ENCODE peak calls at places on chromosome 6, in five cellular contexts. X, F, M, T and A are unnamed samples.

GRCh38 chr6:44932651-44933091 is 395.5 kb upstream of the RUNX2 start:
- DNase-seq in X (no peak), F (no peak), M (no peak), T (peak), A (no peak)

GRCh38 chr6:30571085-30572077 is at the start of gene ABCF1:
- DNase-seq in X (peak), F (peak), M (peak), T (peak), A (peak)

GRCh38 chr6:33696538-33697518 is 14.7 kb downstream of the UQCC2 start:
- DNase-seq in X (no peak), F (peak), M (peak), T (peak), A (peak)

GRCh38 chr6:168905451-168906090 is 348.1 kb downstream of the THBS2 start:
- DNase-seq in X (no peak), F (no peak), M (no peak), T (no peak), A (no peak)

GRCh38 chr6:13470240-13471140 is 16.9 kb downstream of the GFOD1 start:
- DNase-seq in X (no peak), F (no peak), M (peak), T (no peak), A (no peak)

GRCh38 chr6:90068264-90068663 is 174.0 kb downstream of the GJA10 start:
- DNase-seq in X (peak), F (no peak), M (peak), T (no peak), A (no peak)

GRCh38 chr6:93494057-93494456 is 74.7 kb upstream of the EPHA7 start:
- DNase-seq in X (no peak), F (no peak), M (no peak), T (no peak), A (no peak)

GRCh38 chr6:40164345-40164755 is 230.1 kb upstream of the MOCS1 start:
- DNase-seq in X (no peak), F (no peak), M (peak), T (no peak), A (no peak)

GRCh38 chr6:34036357-34037069 is 109.4 kb downstream of the GRM4 start:
- DNase-seq in X (no peak), F (no peak), M (no peak), T (no peak), A (no peak)

GRCh38 chr6:68638225-68638900 is 3.3 kb downstream of the ADGRB3 start:
- DNase-seq in X (peak), F (no peak), M (peak), T (no peak), A (no peak)

GRCh38 chr6:170086639-170087420 is 204.0 kb downstream of the DLL1 start:
- DNase-seq in X (no peak), F (peak), M (no peak), T (peak), A (peak)

GRCh38 chr6:166554316-166554715 is 32.2 kb downstream of the RAMACL start:
- DNase-seq in X (no peak), F (no peak), M (no peak), T (no peak), A (no peak)

GRCh38 chr6:156268849-156269248 is 508.3 kb upstream of the ARID1B start:
- DNase-seq in X (no peak), F (no peak), M (no peak), T (no peak), A (no peak)

GRCh38 chr6:82363368-82364086 is at the start of gene TPBG:
- DNase-seq in X (peak), F (peak), M (peak), T (no peak), A (peak)

GRCh38 chr6:82361631-82362030 is 2.0 kb upstream of the TPBG start:
- DNase-seq in X (no peak), F (no peak), M (no peak), T (no peak), A (no peak)

GRCh38 chr6:82362144-82362543 is 1.5 kb upstream of the TPBG start:
- DNase-seq in X (no peak), F (no peak), M (no peak), T (no peak), A (no peak)

GRCh38 chr6:82364087-82365010 is 732 bp downstream of the TPBG start:
- DNase-seq in X (peak), F (peak), M (peak), T (no peak), A (peak)

GRCh38 chr6:82362868-82363267 is 749 bp upstream of the TPBG start:
- DNase-seq in X (peak), F (no peak), M (peak), T (no peak), A (no peak)
- H3K27ac ChIP-seq in X (peak), F (no peak), M (peak), T (no peak), A (peak)

GRCh38 chr6:151616091-151616513 is 122.3 kb downstream of the CCDC170 start:
- DNase-seq in X (no peak), F (no peak), M (no peak), T (no peak), A (no peak)
- H3K27ac ChIP-seq in X (no peak), F (no peak), M (no peak), T (no peak), A (no peak)

GRCh38 chr6:6746334-6746969 is 157.9 kb downstream of the LY86 start:
- DNase-seq in X (no peak), F (no peak), M (no peak), T (no peak), A (no peak)

GRCh38 chr6:6746970-6747338 is 158.4 kb downstream of the LY86 start:
- DNase-seq in X (no peak), F (no peak), M (no peak), T (no peak), A (no peak)

GRCh38 chr6:6747371-6747770 is 158.9 kb downstream of the LY86 start:
- DNase-seq in X (no peak), F (no peak), M (no peak), T (no peak), A (no peak)

GRCh38 chr6:6749791-6750434 is 161.4 kb downstream of the LY86 start:
- DNase-seq in X (peak), F (peak), M (peak), T (no peak), A (no peak)

GRCh38 chr6:6748001-6748400 is 159.5 kb downstream of the LY86 start:
- DNase-seq in X (no peak), F (no peak), M (no peak), T (no peak), A (no peak)
- H3K27ac ChIP-seq in X (no peak), F (no peak), M (peak), T (no peak), A (no peak)

GRCh38 chr6:2127484-2127911 is 117.9 kb downstream of the GMDS start:
- DNase-seq in X (no peak), F (peak), M (no peak), T (peak), A (no peak)
- H3K27ac ChIP-seq in X (no peak), F (peak), M (no peak), T (no peak), A (no peak)

DNA sequence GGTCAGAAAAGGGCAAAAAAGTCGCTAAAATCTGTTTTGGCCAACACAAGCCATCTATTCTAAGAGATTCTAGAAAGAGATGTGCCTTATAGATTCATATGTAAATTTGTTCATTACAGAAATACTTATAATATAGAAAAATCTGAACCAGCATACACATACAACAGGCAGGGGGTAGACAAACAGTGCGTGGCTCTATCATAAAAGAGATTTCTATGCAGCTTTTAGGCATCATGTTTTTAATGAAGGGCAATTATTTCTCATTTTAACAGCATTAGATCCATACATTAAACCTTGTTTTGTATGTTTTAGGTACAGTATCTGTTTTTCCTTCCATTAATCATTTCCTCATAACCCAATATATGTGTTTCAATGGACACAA is 664 bp downstream of the BTN3A3 start:
- DNase-seq in X (no peak), F (no peak), M (no peak), T (no peak), A (no peak)
- H3K27ac ChIP-seq in X (peak), F (peak), M (peak), T (peak), A (no peak)

GRCh38 chr6:19802656-19803055 is 34.5 kb upstream of the ID4 start:
- DNase-seq in X (no peak), F (no peak), M (no peak), T (no peak), A (no peak)
- H3K27ac ChIP-seq in X (peak), F (no peak), M (peak), T (no peak), A (no peak)